ENCODE peak calls at places on chromosomes 11 and 22, in eight cellular contexts. Q is IMR-90; Y is activated CD4-positive, CD25-positive, alpha-beta regulatory T cell; V is GM12865; P is CD8-positive, alpha-beta memory T cell; D is GM06990; C is GM23248; R is HCEC 1CT. S is an unnamed sample.

GRCh38 chr11:113331988-113332387 is 17.6 kb downstream of the TTC12 start:
- DNase-seq in V (no peak), P (no peak), Y (no peak), Q (no peak), R (no peak), D (no peak), C (no peak), S (peak)

GRCh38 chr11:36399745-36400144 is 103.7 kb downstream of the PRR5L start:
- DNase-seq in D (no peak), Y (no peak), C (no peak), Q (no peak), R (no peak), P (no peak), V (no peak), S (no peak)

GRCh38 chr11:77374108-77374507 is 72.6 kb upstream of the GDPD4 start:
- DNase-seq in D (no peak), P (no peak), Q (peak), V (no peak), Y (no peak), R (peak), C (no peak), S (no peak)

GRCh38 chr22:38783095-38783710 is 10.7 kb downstream of the DNAL4 start:
- DNase-seq in Y (no peak), D (no peak), V (no peak), C (no peak), P (no peak), R (no peak), Q (no peak), S (no peak)

GRCh38 chr22:47854226-47854625 is 1091.8 kb downstream of the TBC1D22A start:
- DNase-seq in P (no peak), V (no peak), R (no peak), D (no peak), C (no peak), Q (no peak), Y (no peak), S (no peak)

GRCh38 chr11:14974723-14975587 is 2.8 kb upstream of the CALCA start:
- DNase-seq in V (peak), Q (peak), R (peak), P (peak), Y (no peak), C (peak), D (peak), S (peak)

GRCh38 chr11:88384004-88384677 is 46.6 kb upstream of the CTSC start:
- DNase-seq in D (no peak), V (no peak), C (peak), R (peak), P (no peak), Y (no peak), Q (peak), S (peak)

GRCh38 chr11:112085822-112086421 is 634 bp downstream of the TIMM8B start:
- DNase-seq in Q (peak), R (peak), C (peak), Y (no peak), D (no peak), V (peak), P (no peak), S (no peak)

GRCh38 chr22:19820880-19821522 is 33.7 kb downstream of the GNB1L start:
- DNase-seq in Q (no peak), D (no peak), C (no peak), P (no peak), Y (no peak), R (no peak), V (no peak), S (no peak)

GRCh38 chr11:17750013-17750816 is 15.6 kb downstream of the KCNC1 start:
- DNase-seq in V (no peak), D (no peak), Y (no peak), R (no peak), P (no peak), C (no peak), Q (no peak), S (no peak)

GRCh38 chr11:126212089-126212660 is 593 bp downstream of the FAM118B start:
- DNase-seq in Q (peak), C (peak), R (peak), P (no peak), D (no peak), V (no peak), Y (no peak), S (peak)

GRCh38 chr11:72072348-72072747 is 8.0 kb downstream of the NUMA1 start:
- DNase-seq in R (peak), Y (no peak), Q (peak), D (no peak), P (no peak), V (no peak), C (peak), S (peak)

GRCh38 chr22:38240734-38241252 is 32.0 kb downstream of the TMEM184B start:
- DNase-seq in P (no peak), Q (peak), V (no peak), Y (no peak), C (peak), D (no peak), R (peak), S (peak)

GRCh38 chr11:61507012-61507768 is 1.4 kb upstream of the LRRC10B start:
- DNase-seq in Q (no peak), Y (no peak), D (no peak), P (no peak), V (no peak), C (no peak), R (no peak), S (no peak)

GRCh38 chr22:39745789-39746188 is 147.8 kb downstream of the ENTHD1 start:
- DNase-seq in Q (no peak), D (peak), Y (no peak), C (no peak), V (peak), P (no peak), R (no peak), S (no peak)

GRCh38 chr22:26589367-26589844 is 526 bp downstream of the TPST2 start:
- DNase-seq in C (peak), R (peak), P (peak), D (peak), Q (peak), V (peak), Y (no peak), S (no peak)

GRCh38 chr22:46970411-46971123 is 208.1 kb downstream of the TBC1D22A start:
- DNase-seq in D (no peak), C (no peak), Q (no peak), P (no peak), V (no peak), R (no peak), Y (no peak), S (no peak)

GRCh38 chr22:45587638-45588481 is 83.8 kb upstream of the ATXN10 start:
- DNase-seq in C (peak), Y (no peak), Q (peak), V (no peak), D (no peak), R (peak), P (no peak), S (peak)

GRCh38 chr11:113311536-113311935 is 2.8 kb upstream of the TTC12 start:
- DNase-seq in D (no peak), Q (peak), P (no peak), R (peak), C (no peak), V (no peak), Y (no peak), S (no peak)

GRCh38 chr11:61002598-61002997 is 31.1 kb downstream of the CD6 start:
- DNase-seq in R (no peak), D (no peak), P (no peak), C (no peak), Q (no peak), Y (no peak), V (no peak), S (no peak)

GRCh38 chr11:93849751-93850584 is 450 bp downstream of the VSTM5 start:
- DNase-seq in V (no peak), C (peak), P (no peak), D (no peak), R (peak), Q (no peak), Y (no peak), S (peak)

GRCh38 chr11:30000986-30001385 is 15.8 kb downstream of the KCNA4 start:
- DNase-seq in P (no peak), Y (no peak), D (no peak), V (no peak), R (no peak), Q (no peak), C (no peak), S (no peak)

GRCh38 chr22:31083377-31083768 is 2.3 kb downstream of the SMTN start:
- DNase-seq in P (no peak), Y (no peak), R (no peak), Q (no peak), C (no peak), V (no peak), D (no peak), S (no peak)

GRCh38 chr11:78796956-78797355 is 222.3 kb upstream of the NARS2 start:
- DNase-seq in V (no peak), R (peak), Q (peak), Y (no peak), P (no peak), D (no peak), C (peak), S (peak)

GRCh38 chr11:72738199-72739141 is 13.7 kb downstream of the ARAP1 start:
- DNase-seq in C (peak), V (peak), D (peak), Q (peak), P (no peak), R (peak), Y (no peak), S (peak)

GRCh38 chr22:23750744-23751440 is at the start of gene ZNF70:
- DNase-seq in C (peak), Q (peak), V (peak), P (peak), Y (peak), D (peak), R (peak), S (peak)

GRCh38 chr11:94845622-94846021 is 77.5 kb downstream of the AMOTL1 start:
- DNase-seq in D (no peak), Q (peak), C (no peak), Y (no peak), R (no peak), P (no peak), V (no peak), S (no peak)

GRCh38 chr11:134498326-134499139 is 86.5 kb upstream of the B3GAT1 start:
- DNase-seq in P (no peak), R (no peak), Y (no peak), C (no peak), V (no peak), D (no peak), Q (no peak), S (no peak)

GRCh38 chr22:48739348-48740085 is 1088.2 kb downstream of the BRD1 start:
- DNase-seq in Q (no peak), Y (no peak), P (no peak), V (no peak), D (no peak), R (no peak), C (no peak), S (no peak)

GRCh38 chr11:66367561-66368312 is 3.8 kb downstream of the SLC29A2 start:
- DNase-seq in V (no peak), C (no peak), Q (no peak), D (no peak), R (no peak), P (no peak), Y (no peak), S (no peak)

GRCh38 chr11:92886243-92886905 is 83.1 kb upstream of the MTNR1B start:
- DNase-seq in Y (no peak), P (no peak), Q (peak), R (peak), V (peak), D (no peak), C (peak), S (peak)

GRCh38 chr11:73227571-73228211 is 9.6 kb downstream of the P2RY2 start:
- DNase-seq in D (no peak), Q (no peak), P (no peak), Y (no peak), C (no peak), R (no peak), V (no peak), S (no peak)